ENCODE peak calls at places on chromosomes 16 and 17, in nine cellular contexts. One of them, this sample, is unnamed.

GRCh38 chr17:40346061-40346767 is 18.3 kb downstream of the GJD3 start:
- DNase-seq in Peyer's patch: no peak
- DNase-seq in sigmoid colon: no peak
- DNase-seq in uterus: peak
- DNase-seq in left ventricle myocardium inferior: no peak
- DNase-seq in brain microvascular endothelial cell: no peak
- DNase-seq in fibroblast of lung: no peak
- DNase-seq in retinal pigment epithelial cell: no peak
- DNase-seq in lower lobe of right lung: no peak
- DNase-seq in this sample: no peak

GRCh38 chr17:66091440-66092080 is 100.4 kb downstream of the CEP112 start:
- DNase-seq in fibroblast of lung: no peak
- DNase-seq in sigmoid colon: no peak
- DNase-seq in Peyer's patch: no peak
- DNase-seq in uterus: no peak
- DNase-seq in left ventricle myocardium inferior: no peak
- DNase-seq in brain microvascular endothelial cell: no peak
- DNase-seq in retinal pigment epithelial cell: no peak
- DNase-seq in lower lobe of right lung: no peak
- DNase-seq in this sample: no peak

GRCh38 chr17:1830288-1830687 is 483 bp downstream of the RPA1 start:
- DNase-seq in uterus: no peak
- DNase-seq in Peyer's patch: no peak
- DNase-seq in retinal pigment epithelial cell: no peak
- DNase-seq in sigmoid colon: no peak
- DNase-seq in brain microvascular endothelial cell: no peak
- DNase-seq in lower lobe of right lung: no peak
- DNase-seq in fibroblast of lung: peak
- DNase-seq in left ventricle myocardium inferior: no peak
- DNase-seq in this sample: no peak

GRCh38 chr16:64345142-64345541 is 776.7 kb downstream of the CDH11 start:
- DNase-seq in Peyer's patch: no peak
- DNase-seq in brain microvascular endothelial cell: no peak
- DNase-seq in left ventricle myocardium inferior: no peak
- DNase-seq in fibroblast of lung: no peak
- DNase-seq in retinal pigment epithelial cell: no peak
- DNase-seq in sigmoid colon: no peak
- DNase-seq in uterus: no peak
- DNase-seq in lower lobe of right lung: no peak
- DNase-seq in this sample: no peak

GRCh38 chr16:391885-392335 is 5.1 kb upstream of the NME4 start:
- DNase-seq in lower lobe of right lung: no peak
- DNase-seq in uterus: no peak
- DNase-seq in Peyer's patch: no peak
- DNase-seq in left ventricle myocardium inferior: no peak
- DNase-seq in fibroblast of lung: peak
- DNase-seq in sigmoid colon: no peak
- DNase-seq in brain microvascular endothelial cell: peak
- DNase-seq in retinal pigment epithelial cell: no peak
- DNase-seq in this sample: peak

GRCh38 chr17:1188812-1189211 is 9.0 kb upstream of the ABR start:
- DNase-seq in left ventricle myocardium inferior: peak
- DNase-seq in uterus: peak
- DNase-seq in brain microvascular endothelial cell: no peak
- DNase-seq in lower lobe of right lung: peak
- DNase-seq in fibroblast of lung: peak
- DNase-seq in Peyer's patch: no peak
- DNase-seq in retinal pigment epithelial cell: peak
- DNase-seq in sigmoid colon: peak
- DNase-seq in this sample: peak

GRCh38 chr16:89921131-89921698 is 1.9 kb upstream of the TUBB3 start:
- DNase-seq in left ventricle myocardium inferior: no peak
- DNase-seq in retinal pigment epithelial cell: no peak
- DNase-seq in fibroblast of lung: no peak
- DNase-seq in Peyer's patch: peak
- DNase-seq in uterus: no peak
- DNase-seq in sigmoid colon: no peak
- DNase-seq in brain microvascular endothelial cell: no peak
- DNase-seq in lower lobe of right lung: no peak
- DNase-seq in this sample: no peak

GRCh38 chr16:67516296-67517177 is 12.1 kb upstream of the RIPOR1 start:
- DNase-seq in fibroblast of lung: peak
- DNase-seq in Peyer's patch: no peak
- DNase-seq in uterus: no peak
- DNase-seq in left ventricle myocardium inferior: no peak
- DNase-seq in lower lobe of right lung: no peak
- DNase-seq in retinal pigment epithelial cell: no peak
- DNase-seq in brain microvascular endothelial cell: no peak
- DNase-seq in sigmoid colon: no peak
- DNase-seq in this sample: peak

GRCh38 chr17:49361129-49361901 is 735 bp downstream of the ZNF652 start:
- DNase-seq in sigmoid colon: peak
- DNase-seq in retinal pigment epithelial cell: no peak
- DNase-seq in Peyer's patch: peak
- DNase-seq in brain microvascular endothelial cell: no peak
- DNase-seq in uterus: peak
- DNase-seq in fibroblast of lung: no peak
- DNase-seq in lower lobe of right lung: peak
- DNase-seq in left ventricle myocardium inferior: peak
- DNase-seq in this sample: no peak

GRCh38 chr17:34146440-34147043 is 108.5 kb upstream of the CCL2 start:
- DNase-seq in uterus: no peak
- DNase-seq in fibroblast of lung: no peak
- DNase-seq in sigmoid colon: no peak
- DNase-seq in left ventricle myocardium inferior: peak
- DNase-seq in brain microvascular endothelial cell: no peak
- DNase-seq in retinal pigment epithelial cell: peak
- DNase-seq in lower lobe of right lung: peak
- DNase-seq in Peyer's patch: peak
- DNase-seq in this sample: no peak

GRCh38 chr17:19404264-19404663 is 6.8 kb upstream of the RNF112 start:
- DNase-seq in lower lobe of right lung: no peak
- DNase-seq in Peyer's patch: no peak
- DNase-seq in fibroblast of lung: no peak
- DNase-seq in sigmoid colon: no peak
- DNase-seq in brain microvascular endothelial cell: no peak
- DNase-seq in retinal pigment epithelial cell: no peak
- DNase-seq in uterus: no peak
- DNase-seq in left ventricle myocardium inferior: no peak
- DNase-seq in this sample: no peak

GRCh38 chr17:55237826-55238196 is 26.9 kb upstream of the HLF start:
- DNase-seq in fibroblast of lung: peak
- DNase-seq in brain microvascular endothelial cell: no peak
- DNase-seq in left ventricle myocardium inferior: no peak
- DNase-seq in uterus: no peak
- DNase-seq in sigmoid colon: no peak
- DNase-seq in lower lobe of right lung: no peak
- DNase-seq in retinal pigment epithelial cell: no peak
- DNase-seq in Peyer's patch: no peak
- DNase-seq in this sample: no peak
- H3K4me3 ChIP-seq in fibroblast of lung: peak
- H3K4me3 ChIP-seq in brain microvascular endothelial cell: peak
- H3K4me3 ChIP-seq in left ventricle myocardium inferior: peak
- H3K4me3 ChIP-seq in uterus: peak
- H3K4me3 ChIP-seq in sigmoid colon: peak
- H3K4me3 ChIP-seq in lower lobe of right lung: peak
- H3K4me3 ChIP-seq in retinal pigment epithelial cell: peak
- H3K4me3 ChIP-seq in Peyer's patch: peak
- H3K4me3 ChIP-seq in this sample: peak

GRCh38 chr17:79777166-79777843 is 643 bp upstream of the CBX2 start:
- DNase-seq in retinal pigment epithelial cell: no peak
- DNase-seq in sigmoid colon: peak
- DNase-seq in brain microvascular endothelial cell: peak
- DNase-seq in uterus: peak
- DNase-seq in fibroblast of lung: peak
- DNase-seq in left ventricle myocardium inferior: peak
- DNase-seq in lower lobe of right lung: peak
- DNase-seq in Peyer's patch: no peak
- DNase-seq in this sample: no peak
- TF ChIP-seq CTCF in retinal pigment epithelial cell: peak
- TF ChIP-seq CTCF in sigmoid colon: no peak
- TF ChIP-seq CTCF in brain microvascular endothelial cell: peak
- TF ChIP-seq CTCF in uterus: peak
- TF ChIP-seq CTCF in fibroblast of lung: peak
- TF ChIP-seq CTCF in left ventricle myocardium inferior: peak
- TF ChIP-seq CTCF in lower lobe of right lung: peak
- TF ChIP-seq CTCF in Peyer's patch: no peak
- TF ChIP-seq CTCF in this sample: peak

GRCh38 chr17:80833952-80834895 is 157.4 kb upstream of the CHMP6 start:
- DNase-seq in brain microvascular endothelial cell: peak
- DNase-seq in uterus: peak
- DNase-seq in sigmoid colon: peak
- DNase-seq in fibroblast of lung: peak
- DNase-seq in left ventricle myocardium inferior: peak
- DNase-seq in Peyer's patch: peak
- DNase-seq in lower lobe of right lung: peak
- DNase-seq in retinal pigment epithelial cell: no peak
- DNase-seq in this sample: peak
- H3K4me3 ChIP-seq in brain microvascular endothelial cell: no peak
- H3K4me3 ChIP-seq in uterus: peak
- H3K4me3 ChIP-seq in sigmoid colon: no peak
- H3K4me3 ChIP-seq in fibroblast of lung: no peak
- H3K4me3 ChIP-seq in left ventricle myocardium inferior: peak
- H3K4me3 ChIP-seq in Peyer's patch: no peak
- H3K4me3 ChIP-seq in lower lobe of right lung: peak
- H3K4me3 ChIP-seq in retinal pigment epithelial cell: no peak
- H3K4me3 ChIP-seq in this sample: peak

DNA sequence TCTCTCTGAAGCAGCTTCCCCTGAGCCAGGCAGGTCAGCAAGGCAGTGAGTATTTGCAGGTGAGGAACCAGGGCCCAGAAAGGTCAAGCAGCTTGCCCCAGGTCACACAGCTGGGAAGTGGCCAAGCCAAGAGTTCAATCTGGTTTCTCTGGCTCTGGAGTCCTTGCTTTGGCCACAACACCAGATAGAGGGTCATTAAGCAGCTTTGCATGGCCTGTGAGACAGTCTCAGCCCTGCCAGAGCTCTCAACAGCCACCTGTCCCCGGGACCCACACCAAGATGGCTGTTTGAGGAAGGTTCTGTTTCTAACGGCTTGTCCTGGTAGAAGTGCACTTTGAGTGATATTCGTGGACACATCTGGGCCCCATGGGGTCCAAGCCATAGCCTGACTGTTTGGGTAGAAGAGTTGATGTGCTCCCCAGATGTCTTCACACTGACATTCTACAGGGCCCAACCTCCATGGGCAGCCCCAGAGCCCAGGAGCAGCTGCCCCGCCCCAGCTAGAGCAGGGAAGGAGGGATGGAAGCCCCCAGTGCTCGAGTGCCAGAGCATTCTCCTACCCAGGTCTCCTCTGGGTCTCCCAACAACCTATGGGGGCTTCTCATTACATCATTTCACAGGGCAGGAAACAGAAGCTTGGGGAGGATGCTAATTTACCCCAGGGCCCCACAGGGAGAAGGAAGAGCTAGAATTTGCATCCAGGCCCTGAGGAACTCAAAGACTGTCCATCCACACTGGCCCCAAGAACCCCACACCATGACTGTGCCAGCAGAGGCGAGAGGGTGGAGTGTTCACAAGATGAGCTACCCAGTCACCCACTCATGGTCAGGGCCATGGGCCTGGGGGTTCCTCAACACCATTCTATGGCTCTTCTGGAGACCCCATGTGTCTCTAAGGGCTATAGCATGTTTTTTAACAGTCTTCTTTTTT is 107.3 kb upstream of the CDH5 start:
- DNase-seq in retinal pigment epithelial cell: no peak
- DNase-seq in left ventricle myocardium inferior: no peak
- DNase-seq in Peyer's patch: no peak
- DNase-seq in sigmoid colon: peak
- DNase-seq in lower lobe of right lung: no peak
- DNase-seq in uterus: peak
- DNase-seq in fibroblast of lung: no peak
- DNase-seq in brain microvascular endothelial cell: no peak
- DNase-seq in this sample: no peak
- TF ChIP-seq CTCF in retinal pigment epithelial cell: no peak
- TF ChIP-seq CTCF in left ventricle myocardium inferior: no peak
- TF ChIP-seq CTCF in Peyer's patch: no peak
- TF ChIP-seq CTCF in sigmoid colon: no peak
- TF ChIP-seq CTCF in lower lobe of right lung: no peak
- TF ChIP-seq CTCF in uterus: no peak
- TF ChIP-seq CTCF in fibroblast of lung: no peak
- TF ChIP-seq CTCF in brain microvascular endothelial cell: no peak
- TF ChIP-seq CTCF in this sample: no peak

GRCh38 chr16:75244225-75244792 is 7.1 kb downstream of the BCAR1 start:
- DNase-seq in uterus: peak
- DNase-seq in brain microvascular endothelial cell: no peak
- DNase-seq in lower lobe of right lung: peak
- DNase-seq in Peyer's patch: no peak
- DNase-seq in fibroblast of lung: peak
- DNase-seq in retinal pigment epithelial cell: no peak
- DNase-seq in left ventricle myocardium inferior: no peak
- DNase-seq in sigmoid colon: peak
- DNase-seq in this sample: no peak

GRCh38 chr16:75241955-75242354 is 9.5 kb downstream of the BCAR1 start:
- DNase-seq in brain microvascular endothelial cell: no peak
- DNase-seq in left ventricle myocardium inferior: no peak
- DNase-seq in Peyer's patch: no peak
- DNase-seq in sigmoid colon: no peak
- DNase-seq in lower lobe of right lung: no peak
- DNase-seq in fibroblast of lung: no peak
- DNase-seq in retinal pigment epithelial cell: no peak
- DNase-seq in uterus: no peak
- DNase-seq in this sample: no peak

GRCh38 chr16:75244844-75245758 is 6.3 kb downstream of the BCAR1 start:
- DNase-seq in retinal pigment epithelial cell: peak
- DNase-seq in uterus: peak
- DNase-seq in lower lobe of right lung: peak
- DNase-seq in Peyer's patch: peak
- DNase-seq in brain microvascular endothelial cell: peak
- DNase-seq in fibroblast of lung: peak
- DNase-seq in left ventricle myocardium inferior: peak
- DNase-seq in sigmoid colon: peak
- DNase-seq in this sample: peak

GRCh38 chr16:75241412-75241811 is 10.0 kb downstream of the BCAR1 start:
- DNase-seq in fibroblast of lung: no peak
- DNase-seq in left ventricle myocardium inferior: no peak
- DNase-seq in retinal pigment epithelial cell: no peak
- DNase-seq in brain microvascular endothelial cell: no peak
- DNase-seq in Peyer's patch: no peak
- DNase-seq in lower lobe of right lung: no peak
- DNase-seq in uterus: no peak
- DNase-seq in sigmoid colon: no peak
- DNase-seq in this sample: no peak

DNA sequence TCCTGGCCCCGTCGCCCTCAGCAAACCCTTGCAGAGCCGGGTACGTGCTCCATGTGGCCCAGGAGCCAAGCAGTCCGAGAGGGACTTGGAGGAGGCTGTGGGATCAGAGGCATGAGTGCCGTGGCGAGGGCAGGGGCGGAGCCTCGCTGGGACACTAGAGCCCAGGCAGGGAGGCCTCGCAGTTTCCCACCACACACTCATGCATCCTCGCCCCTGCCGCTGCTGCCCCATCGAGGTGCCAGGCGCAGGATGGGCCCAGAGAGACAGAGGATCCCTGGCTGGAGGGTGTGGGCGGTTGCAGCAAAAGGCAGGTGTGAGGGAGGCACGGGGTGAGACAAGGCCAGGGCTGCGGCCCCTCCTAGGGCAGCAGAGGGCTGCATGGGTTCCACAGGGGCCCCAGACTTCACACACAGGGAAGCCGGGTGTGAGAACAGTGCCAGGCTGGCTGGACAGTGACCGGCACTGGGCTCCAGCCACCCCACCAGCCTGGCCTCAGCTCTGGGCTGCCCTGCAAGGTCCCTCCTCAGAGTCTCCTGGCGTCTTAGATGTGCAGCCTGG is 7.7 kb downstream of the BCAR1 start:
- DNase-seq in left ventricle myocardium inferior: no peak
- DNase-seq in sigmoid colon: no peak
- DNase-seq in Peyer's patch: no peak
- DNase-seq in retinal pigment epithelial cell: no peak
- DNase-seq in lower lobe of right lung: no peak
- DNase-seq in brain microvascular endothelial cell: no peak
- DNase-seq in uterus: no peak
- DNase-seq in fibroblast of lung: no peak
- DNase-seq in this sample: no peak
- H3K4me3 ChIP-seq in left ventricle myocardium inferior: peak
- H3K4me3 ChIP-seq in sigmoid colon: no peak
- H3K4me3 ChIP-seq in Peyer's patch: no peak
- H3K4me3 ChIP-seq in retinal pigment epithelial cell: no peak
- H3K4me3 ChIP-seq in lower lobe of right lung: peak
- H3K4me3 ChIP-seq in brain microvascular endothelial cell: no peak
- H3K4me3 ChIP-seq in uterus: no peak
- H3K4me3 ChIP-seq in fibroblast of lung: no peak
- H3K4me3 ChIP-seq in this sample: no peak